ENCODE peak calls at places on chromosomes 7 and 10, in six cellular contexts. One of them, this sample, is unnamed.

GRCh38 chr10:51926336-51926735 is 226.9 kb upstream of the CSTF2T start:
- DNase-seq in tibial artery: no peak
- DNase-seq in activated CD8-positive, alpha-beta memory T cell treated with anti-CD3 and anti-CD28 coated beads, Interleukin-2, amount 50 U/mL, for 4 hours: no peak
- DNase-seq in stimulated activated CD4-positive, alpha-beta T cell treated with anti-CD3 and anti-CD28 coated beads, Interleukin-4, amount 100 ng/mL, for 48 hours: no peak
- DNase-seq in neural crest cell: no peak
- DNase-seq in stimulated activated naive CD8-positive, alpha-beta T cell treated with anti-CD3 and anti-CD28 coated beads, Interleukin-15, amount 100 ng/mL, for 72 hours: no peak
- DNase-seq in this sample: no peak

GRCh38 chr10:117342638-117343037 is 32.6 kb downstream of the PDZD8 start:
- DNase-seq in tibial artery: no peak
- DNase-seq in activated CD8-positive, alpha-beta memory T cell treated with anti-CD3 and anti-CD28 coated beads, Interleukin-2, amount 50 U/mL, for 4 hours: no peak
- DNase-seq in stimulated activated CD4-positive, alpha-beta T cell treated with anti-CD3 and anti-CD28 coated beads, Interleukin-4, amount 100 ng/mL, for 48 hours: no peak
- DNase-seq in neural crest cell: no peak
- DNase-seq in stimulated activated naive CD8-positive, alpha-beta T cell treated with anti-CD3 and anti-CD28 coated beads, Interleukin-15, amount 100 ng/mL, for 72 hours: no peak
- DNase-seq in this sample: no peak

GRCh38 chr10:100006241-100006886 is 3.4 kb downstream of the DNMBP start:
- DNase-seq in tibial artery: no peak
- DNase-seq in activated CD8-positive, alpha-beta memory T cell treated with anti-CD3 and anti-CD28 coated beads, Interleukin-2, amount 50 U/mL, for 4 hours: no peak
- DNase-seq in stimulated activated CD4-positive, alpha-beta T cell treated with anti-CD3 and anti-CD28 coated beads, Interleukin-4, amount 100 ng/mL, for 48 hours: no peak
- DNase-seq in neural crest cell: no peak
- DNase-seq in stimulated activated naive CD8-positive, alpha-beta T cell treated with anti-CD3 and anti-CD28 coated beads, Interleukin-15, amount 100 ng/mL, for 72 hours: peak
- DNase-seq in this sample: no peak

GRCh38 chr7:123749537-123749857 is 694 bp upstream of the WASL start:
- DNase-seq in tibial artery: peak
- DNase-seq in activated CD8-positive, alpha-beta memory T cell treated with anti-CD3 and anti-CD28 coated beads, Interleukin-2, amount 50 U/mL, for 4 hours: peak
- DNase-seq in stimulated activated CD4-positive, alpha-beta T cell treated with anti-CD3 and anti-CD28 coated beads, Interleukin-4, amount 100 ng/mL, for 48 hours: peak
- DNase-seq in neural crest cell: no peak
- DNase-seq in stimulated activated naive CD8-positive, alpha-beta T cell treated with anti-CD3 and anti-CD28 coated beads, Interleukin-15, amount 100 ng/mL, for 72 hours: no peak
- DNase-seq in this sample: peak

GRCh38 chr10:112765717-112766235 is 184.3 kb upstream of the TCF7L2 start:
- DNase-seq in tibial artery: no peak
- DNase-seq in activated CD8-positive, alpha-beta memory T cell treated with anti-CD3 and anti-CD28 coated beads, Interleukin-2, amount 50 U/mL, for 4 hours: no peak
- DNase-seq in stimulated activated CD4-positive, alpha-beta T cell treated with anti-CD3 and anti-CD28 coated beads, Interleukin-4, amount 100 ng/mL, for 48 hours: no peak
- DNase-seq in neural crest cell: no peak
- DNase-seq in stimulated activated naive CD8-positive, alpha-beta T cell treated with anti-CD3 and anti-CD28 coated beads, Interleukin-15, amount 100 ng/mL, for 72 hours: no peak
- DNase-seq in this sample: no peak

GRCh38 chr10:84008878-84009277 is 130.4 kb upstream of the GHITM start:
- DNase-seq in tibial artery: no peak
- DNase-seq in activated CD8-positive, alpha-beta memory T cell treated with anti-CD3 and anti-CD28 coated beads, Interleukin-2, amount 50 U/mL, for 4 hours: no peak
- DNase-seq in stimulated activated CD4-positive, alpha-beta T cell treated with anti-CD3 and anti-CD28 coated beads, Interleukin-4, amount 100 ng/mL, for 48 hours: peak
- DNase-seq in neural crest cell: peak
- DNase-seq in stimulated activated naive CD8-positive, alpha-beta T cell treated with anti-CD3 and anti-CD28 coated beads, Interleukin-15, amount 100 ng/mL, for 72 hours: peak
- DNase-seq in this sample: no peak

GRCh38 chr7:32117837-32118236 is 47.6 kb upstream of the PDE1C start:
- DNase-seq in tibial artery: no peak
- DNase-seq in activated CD8-positive, alpha-beta memory T cell treated with anti-CD3 and anti-CD28 coated beads, Interleukin-2, amount 50 U/mL, for 4 hours: no peak
- DNase-seq in stimulated activated CD4-positive, alpha-beta T cell treated with anti-CD3 and anti-CD28 coated beads, Interleukin-4, amount 100 ng/mL, for 48 hours: no peak
- DNase-seq in neural crest cell: no peak
- DNase-seq in stimulated activated naive CD8-positive, alpha-beta T cell treated with anti-CD3 and anti-CD28 coated beads, Interleukin-15, amount 100 ng/mL, for 72 hours: no peak
- DNase-seq in this sample: no peak

GRCh38 chr7:155124706-155125105 is 54.6 kb downstream of the HTR5A start:
- DNase-seq in tibial artery: no peak
- DNase-seq in activated CD8-positive, alpha-beta memory T cell treated with anti-CD3 and anti-CD28 coated beads, Interleukin-2, amount 50 U/mL, for 4 hours: no peak
- DNase-seq in stimulated activated CD4-positive, alpha-beta T cell treated with anti-CD3 and anti-CD28 coated beads, Interleukin-4, amount 100 ng/mL, for 48 hours: no peak
- DNase-seq in neural crest cell: no peak
- DNase-seq in stimulated activated naive CD8-positive, alpha-beta T cell treated with anti-CD3 and anti-CD28 coated beads, Interleukin-15, amount 100 ng/mL, for 72 hours: no peak
- DNase-seq in this sample: no peak

GRCh38 chr7:94823952-94824351 is 83.4 kb upstream of the PPP1R9A start:
- DNase-seq in tibial artery: no peak
- DNase-seq in activated CD8-positive, alpha-beta memory T cell treated with anti-CD3 and anti-CD28 coated beads, Interleukin-2, amount 50 U/mL, for 4 hours: no peak
- DNase-seq in stimulated activated CD4-positive, alpha-beta T cell treated with anti-CD3 and anti-CD28 coated beads, Interleukin-4, amount 100 ng/mL, for 48 hours: no peak
- DNase-seq in neural crest cell: no peak
- DNase-seq in stimulated activated naive CD8-positive, alpha-beta T cell treated with anti-CD3 and anti-CD28 coated beads, Interleukin-15, amount 100 ng/mL, for 72 hours: no peak
- DNase-seq in this sample: no peak

GRCh38 chr7:30206466-30206865 is 71.7 kb downstream of the MTURN start:
- DNase-seq in tibial artery: no peak
- DNase-seq in activated CD8-positive, alpha-beta memory T cell treated with anti-CD3 and anti-CD28 coated beads, Interleukin-2, amount 50 U/mL, for 4 hours: no peak
- DNase-seq in stimulated activated CD4-positive, alpha-beta T cell treated with anti-CD3 and anti-CD28 coated beads, Interleukin-4, amount 100 ng/mL, for 48 hours: no peak
- DNase-seq in neural crest cell: no peak
- DNase-seq in stimulated activated naive CD8-positive, alpha-beta T cell treated with anti-CD3 and anti-CD28 coated beads, Interleukin-15, amount 100 ng/mL, for 72 hours: no peak
- DNase-seq in this sample: no peak

GRCh38 chr7:20862554-20862953 is 75.9 kb upstream of the SP8 start:
- DNase-seq in tibial artery: no peak
- DNase-seq in activated CD8-positive, alpha-beta memory T cell treated with anti-CD3 and anti-CD28 coated beads, Interleukin-2, amount 50 U/mL, for 4 hours: no peak
- DNase-seq in stimulated activated CD4-positive, alpha-beta T cell treated with anti-CD3 and anti-CD28 coated beads, Interleukin-4, amount 100 ng/mL, for 48 hours: no peak
- DNase-seq in neural crest cell: no peak
- DNase-seq in stimulated activated naive CD8-positive, alpha-beta T cell treated with anti-CD3 and anti-CD28 coated beads, Interleukin-15, amount 100 ng/mL, for 72 hours: no peak
- DNase-seq in this sample: no peak

GRCh38 chr10:4201866-4202825 is 417.1 kb upstream of the KLF6 start:
- DNase-seq in tibial artery: peak
- DNase-seq in activated CD8-positive, alpha-beta memory T cell treated with anti-CD3 and anti-CD28 coated beads, Interleukin-2, amount 50 U/mL, for 4 hours: no peak
- DNase-seq in stimulated activated CD4-positive, alpha-beta T cell treated with anti-CD3 and anti-CD28 coated beads, Interleukin-4, amount 100 ng/mL, for 48 hours: no peak
- DNase-seq in neural crest cell: no peak
- DNase-seq in stimulated activated naive CD8-positive, alpha-beta T cell treated with anti-CD3 and anti-CD28 coated beads, Interleukin-15, amount 100 ng/mL, for 72 hours: no peak
- DNase-seq in this sample: peak

GRCh38 chr10:69684020-69684980 is 54.3 kb downstream of the FAM241B start:
- DNase-seq in tibial artery: peak
- DNase-seq in activated CD8-positive, alpha-beta memory T cell treated with anti-CD3 and anti-CD28 coated beads, Interleukin-2, amount 50 U/mL, for 4 hours: no peak
- DNase-seq in stimulated activated CD4-positive, alpha-beta T cell treated with anti-CD3 and anti-CD28 coated beads, Interleukin-4, amount 100 ng/mL, for 48 hours: no peak
- DNase-seq in neural crest cell: no peak
- DNase-seq in stimulated activated naive CD8-positive, alpha-beta T cell treated with anti-CD3 and anti-CD28 coated beads, Interleukin-15, amount 100 ng/mL, for 72 hours: no peak
- DNase-seq in this sample: no peak

GRCh38 chr10:34139559-34139958 is 675.5 kb downstream of the PARD3 start:
- DNase-seq in tibial artery: no peak
- DNase-seq in activated CD8-positive, alpha-beta memory T cell treated with anti-CD3 and anti-CD28 coated beads, Interleukin-2, amount 50 U/mL, for 4 hours: no peak
- DNase-seq in stimulated activated CD4-positive, alpha-beta T cell treated with anti-CD3 and anti-CD28 coated beads, Interleukin-4, amount 100 ng/mL, for 48 hours: no peak
- DNase-seq in neural crest cell: no peak
- DNase-seq in stimulated activated naive CD8-positive, alpha-beta T cell treated with anti-CD3 and anti-CD28 coated beads, Interleukin-15, amount 100 ng/mL, for 72 hours: no peak
- DNase-seq in this sample: no peak

GRCh38 chr10:93458821-93459257 is 23.3 kb downstream of the MYOF start:
- DNase-seq in tibial artery: peak
- DNase-seq in activated CD8-positive, alpha-beta memory T cell treated with anti-CD3 and anti-CD28 coated beads, Interleukin-2, amount 50 U/mL, for 4 hours: no peak
- DNase-seq in stimulated activated CD4-positive, alpha-beta T cell treated with anti-CD3 and anti-CD28 coated beads, Interleukin-4, amount 100 ng/mL, for 48 hours: no peak
- DNase-seq in neural crest cell: no peak
- DNase-seq in stimulated activated naive CD8-positive, alpha-beta T cell treated with anti-CD3 and anti-CD28 coated beads, Interleukin-15, amount 100 ng/mL, for 72 hours: no peak
- DNase-seq in this sample: peak

GRCh38 chr7:64625114-64626082 is 40.5 kb upstream of the ZNF107 start:
- DNase-seq in tibial artery: no peak
- DNase-seq in activated CD8-positive, alpha-beta memory T cell treated with anti-CD3 and anti-CD28 coated beads, Interleukin-2, amount 50 U/mL, for 4 hours: no peak
- DNase-seq in stimulated activated CD4-positive, alpha-beta T cell treated with anti-CD3 and anti-CD28 coated beads, Interleukin-4, amount 100 ng/mL, for 48 hours: no peak
- DNase-seq in neural crest cell: no peak
- DNase-seq in stimulated activated naive CD8-positive, alpha-beta T cell treated with anti-CD3 and anti-CD28 coated beads, Interleukin-15, amount 100 ng/mL, for 72 hours: no peak
- DNase-seq in this sample: no peak

GRCh38 chr10:89494615-89495014 is 40.8 kb downstream of the SLC16A12 start:
- DNase-seq in tibial artery: no peak
- DNase-seq in activated CD8-positive, alpha-beta memory T cell treated with anti-CD3 and anti-CD28 coated beads, Interleukin-2, amount 50 U/mL, for 4 hours: no peak
- DNase-seq in stimulated activated CD4-positive, alpha-beta T cell treated with anti-CD3 and anti-CD28 coated beads, Interleukin-4, amount 100 ng/mL, for 48 hours: no peak
- DNase-seq in neural crest cell: no peak
- DNase-seq in stimulated activated naive CD8-positive, alpha-beta T cell treated with anti-CD3 and anti-CD28 coated beads, Interleukin-15, amount 100 ng/mL, for 72 hours: no peak
- DNase-seq in this sample: no peak

GRCh38 chr7:43750016-43750887 is 8.2 kb upstream of the BLVRA start:
- DNase-seq in tibial artery: no peak
- DNase-seq in activated CD8-positive, alpha-beta memory T cell treated with anti-CD3 and anti-CD28 coated beads, Interleukin-2, amount 50 U/mL, for 4 hours: no peak
- DNase-seq in stimulated activated CD4-positive, alpha-beta T cell treated with anti-CD3 and anti-CD28 coated beads, Interleukin-4, amount 100 ng/mL, for 48 hours: no peak
- DNase-seq in neural crest cell: no peak
- DNase-seq in stimulated activated naive CD8-positive, alpha-beta T cell treated with anti-CD3 and anti-CD28 coated beads, Interleukin-15, amount 100 ng/mL, for 72 hours: no peak
- DNase-seq in this sample: peak

GRCh38 chr10:86945361-86946214 is 11.8 kb downstream of the MMRN2 start:
- DNase-seq in tibial artery: peak
- DNase-seq in activated CD8-positive, alpha-beta memory T cell treated with anti-CD3 and anti-CD28 coated beads, Interleukin-2, amount 50 U/mL, for 4 hours: no peak
- DNase-seq in stimulated activated CD4-positive, alpha-beta T cell treated with anti-CD3 and anti-CD28 coated beads, Interleukin-4, amount 100 ng/mL, for 48 hours: no peak
- DNase-seq in neural crest cell: no peak
- DNase-seq in stimulated activated naive CD8-positive, alpha-beta T cell treated with anti-CD3 and anti-CD28 coated beads, Interleukin-15, amount 100 ng/mL, for 72 hours: no peak
- DNase-seq in this sample: peak

GRCh38 chr7:139490130-139490529 is 6.7 kb upstream of the KLRG2 start:
- DNase-seq in tibial artery: no peak
- DNase-seq in activated CD8-positive, alpha-beta memory T cell treated with anti-CD3 and anti-CD28 coated beads, Interleukin-2, amount 50 U/mL, for 4 hours: no peak
- DNase-seq in stimulated activated CD4-positive, alpha-beta T cell treated with anti-CD3 and anti-CD28 coated beads, Interleukin-4, amount 100 ng/mL, for 48 hours: no peak
- DNase-seq in neural crest cell: no peak
- DNase-seq in stimulated activated naive CD8-positive, alpha-beta T cell treated with anti-CD3 and anti-CD28 coated beads, Interleukin-15, amount 100 ng/mL, for 72 hours: no peak
- DNase-seq in this sample: no peak

GRCh38 chr10:43890124-43890523 is 241.4 kb upstream of the ZNF32 start:
- DNase-seq in tibial artery: no peak
- DNase-seq in activated CD8-positive, alpha-beta memory T cell treated with anti-CD3 and anti-CD28 coated beads, Interleukin-2, amount 50 U/mL, for 4 hours: no peak
- DNase-seq in stimulated activated CD4-positive, alpha-beta T cell treated with anti-CD3 and anti-CD28 coated beads, Interleukin-4, amount 100 ng/mL, for 48 hours: no peak
- DNase-seq in neural crest cell: no peak
- DNase-seq in stimulated activated naive CD8-positive, alpha-beta T cell treated with anti-CD3 and anti-CD28 coated beads, Interleukin-15, amount 100 ng/mL, for 72 hours: no peak
- DNase-seq in this sample: no peak

This sample was measured in gastrocnemius medialis.